ENCODE peak calls at places on chromosome 19, in seven cellular contexts. C is neural crest cell; I is body of pancreas; E is AG09309; Y is activated CD8-positive, alpha-beta T cell treated with anti-CD3 and anti-CD28 coated beads for 36 hours; D is dorsolateral prefrontal cortex; M is WTC11. H is an unnamed sample.
A peak's percentile ranks its signal among the peaks of the same experiment; 100 is the strongest.

GRCh38 chr19:47813304-47813994 is 8.3 kb upstream of the CRX start:
- DNase-seq in C (peak; percentile 92), I (peak; percentile 62), E (no peak), Y (peak; percentile 82), D (peak; percentile 12), M (peak; percentile 98), H (peak; percentile 94)

GRCh38 chr19:20385056-20385455 is 180.5 kb downstream of the ZNF737 start:
- DNase-seq in C (no peak), I (no peak), E (no peak), Y (no peak), D (no peak), M (no peak), H (no peak)

GRCh38 chr19:40580619-40581018 is 3.9 kb downstream of the SHKBP1 start:
- DNase-seq in C (no peak), I (no peak), E (no peak), Y (no peak), D (no peak), M (no peak), H (no peak)

GRCh38 chr19:6415592-6416190 is 8.9 kb downstream of the KHSRP start:
- DNase-seq in C (no peak), I (no peak), E (no peak), Y (no peak), D (no peak), M (no peak), H (no peak)

GRCh38 chr19:33462112-33462726 is 59.4 kb downstream of the PEPD start:
- DNase-seq in C (no peak), I (no peak), E (no peak), Y (no peak), D (peak; percentile 4), M (no peak), H (peak; percentile 7)

GRCh38 chr19:46180701-46181385 is 32.8 kb downstream of the IGFL2 start:
- DNase-seq in C (no peak), I (no peak), E (no peak), Y (no peak), D (no peak), M (no peak), H (no peak)

GRCh38 chr19:51365211-51366049 is 758 bp downstream of the ETFB start:
- DNase-seq in C (no peak), I (peak; percentile 55), E (no peak), Y (peak; percentile 40), D (peak; percentile 13), M (no peak), H (no peak)

GRCh38 chr19:8451885-8452284 is 7.1 kb downstream of the HNRNPM start:
- DNase-seq in C (no peak), I (no peak), E (no peak), Y (no peak), D (no peak), M (no peak), H (no peak)

GRCh38 chr19:17834350-17835181 is 13.2 kb downstream of the JAK3 start:
- DNase-seq in C (peak; percentile 26), I (no peak), E (no peak), Y (peak; percentile 29), D (no peak), M (peak; percentile 52), H (no peak)

GRCh38 chr19:7981199-7981598 is 24.2 kb downstream of the ELAVL1 start:
- DNase-seq in C (no peak), I (no peak), E (no peak), Y (no peak), D (no peak), M (no peak), H (peak; percentile 0)

GRCh38 chr19:7463575-7463974 is 25.3 kb downstream of the PEX11G start:
- DNase-seq in C (no peak), I (no peak), E (no peak), Y (no peak), D (no peak), M (no peak), H (no peak)

GRCh38 chr19:32719611-32720059 is at the start of gene TDRD12:
- DNase-seq in C (no peak), I (no peak), E (no peak), Y (no peak), D (no peak), M (peak; percentile 70), H (no peak)

GRCh38 chr19:5051619-5052018 is 82.7 kb downstream of the KDM4B start:
- DNase-seq in C (no peak), I (no peak), E (no peak), Y (no peak), D (no peak), M (no peak), H (no peak)

GRCh38 chr19:4059931-4060620 is 6.6 kb downstream of the ZBTB7A start:
- DNase-seq in C (no peak), I (peak; percentile 42), E (no peak), Y (peak; percentile 83), D (no peak), M (no peak), H (peak; percentile 52)

GRCh38 chr19:40466219-40467006 is at the start of gene SPTBN4:
- DNase-seq in C (no peak), I (peak; percentile 32), E (no peak), Y (peak; percentile 92), D (peak; percentile 53), M (no peak), H (no peak)

GRCh38 chr19:18863843-18864362 is 32.1 kb downstream of the CERS1 start:
- DNase-seq in C (no peak), I (peak; percentile 49), E (no peak), Y (no peak), D (no peak), M (no peak), H (no peak)

GRCh38 chr19:46299004-46299509 is 2.2 kb downstream of the HIF3A start:
- DNase-seq in C (no peak), I (peak; percentile 98), E (no peak), Y (no peak), D (peak; percentile 89), M (no peak), H (no peak)

GRCh38 chr19:10612515-10613119 is 12.7 kb upstream of the SLC44A2 start:
- DNase-seq in C (no peak), I (peak; percentile 97), E (no peak), Y (no peak), D (peak; percentile 72), M (no peak), H (no peak)

GRCh38 chr19:45924891-45925447 is 10.4 kb upstream of the NANOS2 start:
- DNase-seq in C (no peak), I (no peak), E (no peak), Y (no peak), D (no peak), M (no peak), H (no peak)

GRCh38 chr19:52226652-52227051 is 36.8 kb downstream of the PPP2R1A start:
- DNase-seq in C (no peak), I (no peak), E (no peak), Y (peak; percentile 19), D (no peak), M (no peak), H (no peak)

GRCh38 chr19:4403005-4403761 is 743 bp downstream of the CHAF1A start:
- DNase-seq in C (no peak), I (no peak), E (no peak), Y (peak; percentile 36), D (no peak), M (no peak), H (no peak)

GRCh38 chr19:48487944-48488343 is 18.8 kb downstream of the CYTH2 start:
- DNase-seq in C (no peak), I (peak; percentile 93), E (peak; percentile 44), Y (no peak), D (peak; percentile 62), M (no peak), H (no peak)

GRCh38 chr19:42069619-42070293 is at the start of gene GRIK5:
- DNase-seq in C (no peak), I (peak; percentile 29), E (no peak), Y (no peak), D (peak; percentile 42), M (peak; percentile 51), H (peak; percentile 80)

GRCh38 chr19:54893406-54893805 is 12.5 kb upstream of the NCR1 start:
- DNase-seq in C (no peak), I (no peak), E (no peak), Y (no peak), D (no peak), M (peak; percentile 89), H (no peak)

GRCh38 chr19:37933965-37934364 is 27.0 kb downstream of the SIPA1L3 start:
- DNase-seq in C (no peak), I (peak; percentile 63), E (no peak), Y (no peak), D (no peak), M (no peak), H (peak; percentile 54)

GRCh38 chr19:6551607-6552450 is 21.0 kb downstream of the TNFSF9 start:
- DNase-seq in C (peak; percentile 48), I (no peak), E (no peak), Y (peak; percentile 88), D (no peak), M (peak; percentile 82), H (peak; percentile 69)

GRCh38 chr19:7492142-7493055 is 3.6 kb upstream of the PEX11G start:
- DNase-seq in C (no peak), I (no peak), E (peak; percentile 92), Y (peak; percentile 88), D (no peak), M (no peak), H (no peak)

GRCh38 chr19:28166025-28166424 is 1046.9 kb downstream of the UQCRFS1 start:
- DNase-seq in C (no peak), I (no peak), E (no peak), Y (no peak), D (no peak), M (no peak), H (no peak)
- TF ChIP-seq CTCF in C (no peak), I (no peak), E (no peak), Y (no peak), D (no peak), M (no peak), H (no peak)

GRCh38 chr19:34838248-34838647 is 65.2 kb upstream of the ZNF599 start:
- DNase-seq in C (no peak), I (no peak), E (no peak), Y (no peak), D (no peak), M (no peak), H (no peak)
- TF ChIP-seq CTCF in C (no peak), I (no peak), E (no peak), Y (no peak), D (no peak), M (no peak), H (no peak)

DNA sequence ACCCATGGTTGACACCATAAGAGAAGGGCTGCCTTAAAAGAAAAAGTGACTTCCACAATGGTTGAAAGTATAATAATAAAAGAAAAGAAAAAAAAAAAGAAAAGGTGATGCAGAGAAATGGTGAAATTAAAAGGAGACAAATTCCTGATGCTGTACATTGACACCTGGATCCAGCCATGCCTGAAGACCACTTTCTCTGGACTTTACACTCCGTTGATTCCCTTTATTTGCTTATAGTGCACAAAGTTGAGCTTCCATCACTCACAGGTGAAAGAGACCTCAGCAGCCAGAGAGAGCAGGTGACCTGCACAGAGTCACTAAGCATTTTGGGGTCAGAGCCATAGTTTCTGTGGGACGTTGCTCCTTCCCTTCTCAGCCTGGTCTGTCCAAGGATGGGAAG is 12.2 kb upstream of the OR10H5 start:
- DNase-seq in C (no peak), I (no peak), E (no peak), Y (no peak), D (no peak), M (no peak), H (no peak)
- TF ChIP-seq CTCF in C (no peak), I (no peak), E (no peak), Y (no peak), D (no peak), M (no peak), H (no peak)

DNA sequence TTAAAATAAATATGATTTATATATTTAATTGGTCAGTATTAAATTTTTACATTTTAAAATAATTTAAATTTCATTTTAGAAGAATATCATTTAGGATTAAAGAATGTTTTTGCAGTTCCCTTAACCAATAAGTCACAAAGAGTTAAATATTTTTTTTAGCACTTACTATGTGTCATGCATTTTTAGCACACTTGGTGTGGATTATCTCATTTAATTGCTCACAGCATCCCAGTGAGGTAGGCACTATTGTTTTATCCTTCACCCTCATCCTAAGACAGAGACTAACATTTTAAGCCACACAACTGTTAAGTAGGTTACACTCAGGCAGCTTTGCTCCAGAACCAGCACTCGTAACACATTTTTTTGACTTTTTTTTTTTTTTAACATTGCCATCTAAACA is 78.2 kb downstream of the URI1 start:
- DNase-seq in C (no peak), I (no peak), E (no peak), Y (no peak), D (no peak), M (no peak), H (no peak)
- TF ChIP-seq CTCF in C (no peak), I (no peak), E (no peak), Y (no peak), D (no peak), M (no peak), H (no peak)

H was measured in glutamatergic neuron.